ENCODE peak calls at places on chromosomes 6 and 20, in four cellular contexts. C is thoracic aorta, J is EL, P is HFF-Myc. E is an unnamed sample.

GRCh38 chr20:50837532-50838321 is 42.9 kb downstream of the BCAS4 start:
- DNase-seq in C (peak; percentile 77), J (peak; percentile 89), P (peak; percentile 98), E (no peak)

GRCh38 chr6:3808759-3809514 is 40.2 kb upstream of the FAM50B start:
- DNase-seq in C (peak; percentile 62), J (peak; percentile 96), P (peak; percentile 85), E (no peak)

GRCh38 chr6:149129401-149130077 is 188.0 kb upstream of the TAB2 start:
- DNase-seq in C (no peak), J (peak; percentile 89), P (peak; percentile 17), E (peak; percentile 48)

GRCh38 chr6:90548001-90548400 is 38.9 kb downstream of the MAP3K7 start:
- DNase-seq in C (no peak), J (no peak), P (no peak), E (no peak)

GRCh38 chr20:63775096-63775978 is 35.8 kb downstream of the SLC2A4RG start:
- DNase-seq in C (no peak), J (peak; percentile 28), P (no peak), E (peak; percentile 63)

GRCh38 chr6:88492824-88493223 is 326.7 kb upstream of the CNR1 start:
- DNase-seq in C (no peak), J (peak; percentile 18), P (no peak), E (no peak)

GRCh38 chr6:11393713-11394627 is 143.6 kb upstream of the TMEM170B start:
- DNase-seq in C (no peak), J (peak; percentile 72), P (no peak), E (no peak)

GRCh38 chr6:147530132-147531060 is 21.9 kb downstream of the SAMD5 start:
- DNase-seq in C (no peak), J (no peak), P (no peak), E (no peak)

GRCh38 chr20:41466836-41467619 is 100.4 kb upstream of the EMILIN3 start:
- DNase-seq in C (no peak), J (no peak), P (no peak), E (no peak)

GRCh38 chr6:12261502-12261901 is 28.7 kb upstream of the EDN1 start:
- DNase-seq in C (no peak), J (no peak), P (no peak), E (no peak)

GRCh38 chr20:4470375-4470774 is 251.3 kb upstream of the PRND start:
- DNase-seq in C (no peak), J (peak; percentile 89), P (peak; percentile 98), E (peak; percentile 7)

GRCh38 chr6:54697423-54697822 is 149.1 kb upstream of the FAM83B start:
- DNase-seq in C (no peak), J (peak; percentile 17), P (peak; percentile 25), E (no peak)

GRCh38 chr20:3248167-3248992 is 9.4 kb upstream of the SLC4A11 start:
- DNase-seq in C (no peak), J (peak; percentile 37), P (no peak), E (no peak)

GRCh38 chr6:80179691-80180090 is 73.2 kb downstream of the BCKDHB start:
- DNase-seq in C (no peak), J (peak; percentile 22), P (no peak), E (no peak)

GRCh38 chr6:129744201-129744879 is 34.4 kb upstream of the ARHGAP18 start:
- DNase-seq in C (no peak), J (peak; percentile 82), P (peak; percentile 77), E (no peak)

GRCh38 chr6:72788188-72788587 is 166.3 kb downstream of the KCNQ5 start:
- DNase-seq in C (no peak), J (peak; percentile 81), P (no peak), E (no peak)

GRCh38 chr20:330233-331149 is 5.1 kb downstream of the SOX12 start:
- DNase-seq in C (no peak), J (peak; percentile 74), P (no peak), E (peak; percentile 42)

GRCh38 chr6:157034433-157035230 is 257.5 kb downstream of the ARID1B start:
- DNase-seq in C (no peak), J (peak; percentile 59), P (no peak), E (no peak)

GRCh38 chr20:14928083-14928482 is 590.7 kb upstream of the FLRT3 start:
- DNase-seq in C (no peak), J (no peak), P (no peak), E (no peak)

GRCh38 chr6:156879235-156879995 is 102.2 kb downstream of the ARID1B start:
- DNase-seq in C (no peak), J (no peak), P (no peak), E (no peak)

GRCh38 chr6:121849477-121849876 is 414.0 kb downstream of the GJA1 start:
- DNase-seq in C (peak; percentile 4), J (peak; percentile 75), P (peak; percentile 52), E (peak; percentile 49)

GRCh38 chr6:143655541-143655940 is 22.2 kb upstream of the PHACTR2 start:
- DNase-seq in C (no peak), J (no peak), P (no peak), E (no peak)

GRCh38 chr6:123829302-123829953 is 25.8 kb downstream of the NKAIN2 start:
- DNase-seq in C (no peak), J (peak; percentile 0), P (no peak), E (no peak)

GRCh38 chr6:167717867-167718266 is 108.8 kb upstream of the AFDN start:
- DNase-seq in C (no peak), J (no peak), P (no peak), E (no peak)